ENCODE peak calls at places on chromosomes 1 and 21, in five cellular contexts. Y is HCT116, D is fibroblast of lung, G is gastrocnemius medialis, S is NT2/D1. E is an unnamed sample.

GRCh38 chr1:19113362-19114092 is 96.5 kb downstream of the UBR4 start:
- DNase-seq in Y (peak; percentile 33), D (peak; percentile 19), G (no peak), S (peak; percentile 33), E (no peak)

GRCh38 chr1:211612786-211613107 is 33.8 kb upstream of the SLC30A1 start:
- DNase-seq in Y (no peak), D (no peak), G (no peak), S (no peak), E (no peak)

GRCh38 chr1:54398963-54399528 is 7.1 kb downstream of the SSBP3 start:
- DNase-seq in Y (no peak), D (no peak), G (no peak), S (no peak), E (no peak)

GRCh38 chr1:91553196-91553595 is 52.5 kb downstream of the CDC7 start:
- DNase-seq in Y (no peak), D (peak; percentile 92), G (no peak), S (no peak), E (no peak)

GRCh38 chr21:38743772-38744529 is 61.8 kb upstream of the ETS2 start:
- DNase-seq in Y (no peak), D (no peak), G (no peak), S (no peak), E (no peak)

GRCh38 chr1:97334454-97334853 is 586.4 kb downstream of the DPYD start:
- DNase-seq in Y (no peak), D (peak; percentile 59), G (no peak), S (no peak), E (no peak)

GRCh38 chr1:59077739-59078503 is 219.0 kb upstream of the FGGY start:
- DNase-seq in Y (no peak), D (no peak), G (no peak), S (peak; percentile 97), E (no peak)

GRCh38 chr1:209733409-209734192 is 22.3 kb upstream of the TRAF3IP3 start:
- DNase-seq in Y (no peak), D (no peak), G (no peak), S (no peak), E (no peak)

GRCh38 chr1:98393719-98394118 is 267.8 kb upstream of the SNX7 start:
- DNase-seq in Y (no peak), D (no peak), G (no peak), S (no peak), E (no peak)

GRCh38 chr1:206933333-206933945 is 11.7 kb upstream of the FCMR start:
- DNase-seq in Y (peak; percentile 34), D (no peak), G (no peak), S (no peak), E (no peak)

GRCh38 chr1:170146861-170147260 is 1.1 kb downstream of the NTMT2 start:
- DNase-seq in Y (no peak), D (no peak), G (no peak), S (no peak), E (no peak)

DNA sequence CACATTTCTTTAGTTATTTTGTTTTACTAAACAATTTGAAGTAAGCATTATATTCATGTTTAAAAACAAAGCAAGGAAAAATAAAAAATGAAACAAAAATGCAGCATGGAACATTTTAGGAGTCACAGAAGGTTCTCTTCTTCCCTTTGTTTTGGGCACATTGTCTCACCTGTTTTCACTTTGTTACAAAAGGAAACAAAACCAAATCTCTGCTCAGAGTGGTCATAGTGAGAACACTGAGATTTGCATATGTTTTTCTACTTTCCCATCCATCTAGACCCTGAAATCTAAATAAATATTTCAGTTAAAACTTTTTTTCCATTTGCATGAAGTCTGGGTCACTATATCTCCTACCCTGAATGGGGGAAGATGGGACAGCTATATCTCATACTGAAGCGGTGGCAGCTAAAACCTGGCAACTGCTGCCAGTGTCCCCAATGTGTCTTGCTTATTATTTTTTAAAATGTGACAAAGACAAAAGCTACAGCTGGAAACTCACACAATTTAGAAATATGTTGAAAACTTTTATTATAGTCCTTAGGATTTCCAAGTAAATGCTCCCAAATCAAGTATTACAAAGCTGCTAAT is 3.5 kb downstream of the EXOC8 start:
- DNase-seq in Y (no peak), D (no peak), G (no peak), S (no peak), E (no peak)
- H3K4me3 ChIP-seq in Y (no peak overlapping the region), D (peak overlapping the region; percentile 87), G (peak overlapping the region; percentile 77), S (peak overlapping the region; percentile 12), E (peak overlapping the region; percentile 95)

GRCh38 chr1:112464501-112464900 is 44.3 kb upstream of the WNT2B start:
- DNase-seq in Y (no peak), D (no peak), G (no peak), S (no peak), E (no peak)

GRCh38 chr1:112466078-112466660 is 42.6 kb upstream of the WNT2B start:
- DNase-seq in Y (peak; percentile 82), D (peak; percentile 97), G (peak; percentile 88), S (peak; percentile 94), E (peak; percentile 95)

GRCh38 chr1:112461200-112461871 is 47.4 kb upstream of the WNT2B start:
- DNase-seq in Y (no peak), D (no peak), G (no peak), S (no peak), E (no peak)

GRCh38 chr1:112462953-112463279 is 45.8 kb upstream of the WNT2B start:
- DNase-seq in Y (no peak), D (no peak), G (no peak), S (no peak), E (no peak)

GRCh38 chr1:112465122-112465521 is 43.6 kb upstream of the WNT2B start:
- DNase-seq in Y (no peak), D (peak; percentile 31), G (no peak), S (no peak), E (no peak)
- H3K4me1 ChIP-seq in Y (peaks cover 22% of the 10 kb centered on the region), D (peaks cover 14% of the 10 kb centered on the region), G (peaks cover 8% of the 10 kb centered on the region), S (no peaks in the 10 kb centered on the region), E (no peaks in the 10 kb centered on the region)

DNA sequence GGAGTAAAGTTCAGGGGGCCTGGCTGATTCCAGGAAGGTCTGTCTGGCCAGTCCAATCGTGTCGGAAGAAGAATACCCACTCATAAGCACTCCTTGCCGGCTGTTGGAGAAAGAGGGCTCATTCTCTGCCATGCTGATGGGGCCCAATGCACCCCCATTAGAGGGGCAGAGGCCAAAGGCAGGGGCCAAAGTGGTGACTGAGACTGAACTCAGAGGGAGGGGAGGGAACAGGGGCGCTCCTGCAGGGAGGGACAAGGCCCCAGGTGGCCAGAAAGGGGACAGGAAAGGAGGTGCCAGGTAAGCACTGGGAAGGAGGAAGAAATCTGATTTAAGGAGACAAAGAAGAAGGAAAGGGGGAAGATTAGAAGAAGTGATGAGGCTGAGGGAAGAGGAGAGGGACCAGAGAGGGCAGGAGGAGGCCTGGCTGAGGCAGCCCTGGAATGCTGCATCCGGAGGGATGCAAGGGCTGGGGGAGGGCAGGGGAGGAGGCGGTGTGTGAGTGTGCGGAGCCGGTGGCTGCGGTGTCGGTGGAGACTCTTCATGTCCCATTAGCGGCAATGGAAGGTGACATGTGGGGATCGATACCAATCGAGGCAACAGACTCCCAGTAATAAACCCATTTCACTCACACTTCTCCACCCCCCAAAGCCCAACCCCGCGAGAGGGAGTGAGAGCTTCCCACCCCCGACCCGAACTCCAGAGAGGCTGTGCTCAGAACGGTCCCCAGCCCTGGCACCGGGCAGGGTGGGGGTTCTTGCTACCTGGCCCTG is 12.0 kb upstream of the ETV3L start:
- DNase-seq in Y (no peak), D (no peak), G (no peak), S (peak; percentile 70), E (no peak)
- H3K27me3 ChIP-seq in Y (peaks cover 21% of the 10 kb centered on the region), D (peaks cover 35% of the 10 kb centered on the region), G (peaks cover 17% of the 10 kb centered on the region), S (peaks cover 6% of the 10 kb centered on the region), E (peaks cover 53% of the 10 kb centered on the region)

DNA sequence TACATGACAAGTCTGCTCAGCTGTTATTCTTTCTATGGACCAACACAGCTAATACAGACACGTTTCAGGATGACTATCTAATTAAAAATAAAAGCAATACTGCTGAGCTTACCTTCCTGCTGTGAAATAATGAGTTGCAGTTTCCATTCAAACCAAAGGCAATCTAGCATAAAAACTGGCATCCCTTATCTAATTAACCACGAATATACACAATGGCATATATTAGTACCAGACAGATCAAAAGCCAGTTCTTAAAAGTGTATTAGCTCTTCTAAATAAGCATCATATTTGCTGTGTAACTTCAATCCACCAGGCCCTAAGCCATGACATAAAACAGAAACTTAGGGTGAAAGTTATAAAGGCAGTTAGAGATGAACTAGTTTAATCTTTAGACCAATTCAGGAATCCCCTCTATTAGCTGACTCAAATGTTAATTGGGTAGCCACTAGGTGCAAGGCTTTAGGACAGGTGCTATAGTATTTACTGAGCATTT is 20.6 kb downstream of the TESK2 start:
- DNase-seq in Y (no peak), D (no peak), G (no peak), S (no peak), E (no peak)
- H3K4me3 ChIP-seq in Y (no peak overlapping the region), D (no peak overlapping the region), G (no peak overlapping the region), S (no peak overlapping the region), E (no peak overlapping the region)

DNA sequence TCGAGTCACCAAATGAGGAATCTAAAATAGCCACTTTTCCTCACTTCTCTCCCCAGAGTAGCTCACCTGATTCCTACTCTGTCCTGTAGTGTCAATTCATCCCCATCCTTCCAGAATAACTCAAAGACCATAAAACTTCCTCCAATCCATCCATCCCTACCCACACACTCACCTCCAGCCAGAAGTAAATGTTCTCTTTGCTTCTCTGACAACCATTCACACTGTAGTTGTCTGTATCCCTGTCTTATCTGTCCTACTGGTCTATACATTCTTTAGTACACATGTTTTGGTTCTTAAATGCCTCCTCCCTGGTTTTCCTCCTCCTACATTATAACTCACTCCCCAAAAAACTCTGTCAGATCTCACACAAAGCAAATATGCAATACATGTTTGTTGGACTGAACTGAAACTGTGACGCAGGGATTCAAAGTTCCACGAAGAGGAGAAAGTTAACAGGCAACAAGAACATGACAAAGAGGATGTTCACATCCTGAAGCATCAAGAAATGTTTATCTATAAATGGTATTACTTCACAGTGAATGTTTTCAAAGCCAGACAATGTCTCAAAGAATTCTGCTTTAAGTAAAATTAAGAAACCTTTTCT is 11.0 kb downstream of the TP53BP2 start:
- DNase-seq in Y (no peak), D (peak; percentile 79), G (no peak), S (no peak), E (no peak)
- H3K4me1 ChIP-seq in Y (peaks cover 31% of the 10 kb centered on the region), D (peaks cover 33% of the 10 kb centered on the region), G (peaks cover 67% of the 10 kb centered on the region), S (no peaks in the 10 kb centered on the region), E (peaks cover 68% of the 10 kb centered on the region)

DNA sequence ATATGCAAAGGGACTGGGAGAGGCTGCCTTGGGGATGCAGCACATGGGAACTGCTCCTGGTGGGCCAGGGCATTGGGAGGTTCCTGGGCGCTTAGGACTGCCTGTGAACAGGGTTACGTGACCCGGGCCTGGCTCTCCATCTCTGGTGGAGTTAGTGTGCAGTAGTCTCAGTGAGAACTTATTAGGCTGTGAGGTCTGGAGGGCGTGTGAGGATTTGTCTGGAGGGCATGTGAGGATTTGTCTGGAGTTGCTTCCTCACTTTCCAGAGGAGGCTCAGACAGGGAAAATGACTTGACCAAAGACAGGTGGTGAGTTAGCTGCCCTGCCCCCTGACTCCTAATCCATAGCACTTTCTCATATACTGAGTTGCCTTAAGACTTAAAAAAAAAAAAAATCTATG is 1.6 kb upstream of the ETV3L start:
- DNase-seq in Y (no peak), D (no peak), G (no peak), S (no peak), E (no peak)
- H3K27me3 ChIP-seq in Y (peaks cover 5% of the 10 kb centered on the region), D (no peaks in the 10 kb centered on the region), G (no peaks in the 10 kb centered on the region), S (no peaks in the 10 kb centered on the region), E (peaks cover 3% of the 10 kb centered on the region)